ENCODE peak calls at places on chromosomes 3 and 15, in eight cellular contexts. R is fibroblast of lung; Q is CD8-positive, alpha-beta memory T cell; X is left ventricle myocardium inferior; W is SJSA1; M is GM23248; B is uterus; U is spleen. F is an unnamed sample. For H3K4me1, the result is how much of the 10 kb centered on the place peaks cover.

GRCh38 chr3:48371651-48372376 is at the start of gene FBXW12:
- DNase-seq in U (no peak), W (no peak), X (no peak), B (no peak), R (no peak), M (no peak), Q (no peak), F (no peak)

GRCh38 chr3:152103257-152103656 is 165.5 kb upstream of the MBNL1 start:
- DNase-seq in W (no peak), M (no peak), U (no peak), X (no peak), Q (no peak), R (no peak), B (no peak), F (no peak)

GRCh38 chr3:117603097-117603496 is 893.5 kb downstream of the TUSC7 start:
- DNase-seq in X (no peak), U (no peak), M (no peak), R (no peak), Q (no peak), B (no peak), W (no peak), F (no peak)

GRCh38 chr3:117036259-117036799 is 326.8 kb downstream of the TUSC7 start:
- DNase-seq in B (peak), M (peak), R (peak), U (no peak), X (peak), W (no peak), Q (no peak), F (peak)

GRCh38 chr15:62624541-62625399 is 417.8 kb upstream of the TPM1 start:
- DNase-seq in R (peak), M (peak), B (peak), Q (no peak), X (no peak), U (no peak), W (no peak), F (no peak)

GRCh38 chr3:14479591-14479990 is 60.6 kb downstream of the GRIP2 start:
- DNase-seq in M (no peak), W (no peak), U (peak), Q (no peak), X (no peak), R (no peak), B (no peak), F (no peak)

GRCh38 chr3:43765417-43766030 is 74.8 kb downstream of the ABHD5 start:
- DNase-seq in W (no peak), M (peak), R (peak), X (peak), B (no peak), U (no peak), Q (no peak), F (no peak)

GRCh38 chr3:5019411-5020261 is 40.4 kb downstream of the BHLHE40 start:
- DNase-seq in R (no peak), B (no peak), Q (peak), U (peak), X (no peak), M (peak), W (no peak), F (no peak)

GRCh38 chr3:82496890-82497560 is 735.6 kb upstream of the GBE1 start:
- DNase-seq in X (no peak), M (no peak), R (no peak), W (no peak), U (no peak), Q (no peak), B (no peak), F (no peak)

GRCh38 chr3:187022403-187023029 is 92.2 kb downstream of the ST6GAL1 start:
- DNase-seq in X (no peak), R (no peak), Q (no peak), U (no peak), W (no peak), M (no peak), B (no peak), F (no peak)

GRCh38 chr15:68384451-68385239 is 47.3 kb downstream of the ITGA11 start:
- DNase-seq in W (peak), B (peak), X (no peak), M (peak), Q (no peak), U (no peak), R (peak), F (peak)

GRCh38 chr15:68307131-68307928 is 29.8 kb downstream of the FEM1B start:
- DNase-seq in R (no peak), Q (no peak), X (no peak), U (peak), M (no peak), W (no peak), B (peak), F (no peak)

DNA sequence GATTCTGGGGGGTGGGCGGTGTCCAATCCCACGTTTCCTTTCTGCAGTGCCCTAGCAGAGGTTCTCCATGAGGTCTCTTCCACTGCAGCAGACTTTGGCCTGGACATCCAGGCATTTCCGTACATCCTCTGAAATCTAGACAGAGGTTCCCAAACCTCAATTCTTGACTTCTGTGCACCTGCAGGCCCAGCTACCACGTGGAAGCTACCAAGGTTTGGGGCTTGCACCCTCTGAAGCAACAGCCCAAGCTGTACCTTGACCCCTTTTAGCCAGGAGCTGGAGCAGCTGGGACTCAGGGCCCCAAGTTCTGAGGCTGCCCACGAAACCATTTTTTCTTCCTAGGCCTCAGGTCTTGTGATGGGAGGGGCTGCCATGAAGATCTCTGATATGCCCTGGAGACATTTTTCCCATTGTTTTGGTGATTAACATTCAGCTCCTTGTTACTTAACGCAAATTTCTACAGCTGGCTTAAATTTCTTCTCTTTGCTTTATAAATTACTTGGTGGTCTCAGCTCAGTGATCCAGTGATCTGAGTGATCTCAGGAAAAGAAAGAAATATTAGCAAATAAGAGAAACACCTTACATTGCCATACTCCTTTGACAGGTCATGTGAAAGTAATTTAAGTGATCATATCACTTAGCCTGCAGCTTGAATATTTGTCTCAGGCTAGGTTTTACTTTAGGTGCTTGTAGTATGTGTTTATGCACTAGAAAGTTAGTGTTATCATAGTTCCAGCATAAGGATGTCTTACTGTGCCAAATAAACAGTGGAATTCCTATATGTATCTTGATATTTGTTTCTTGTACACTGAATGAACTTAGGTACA is 3.0 kb downstream of the SNAP23 start:
- DNase-seq in U (no peak), M (no peak), Q (no peak), B (no peak), X (no peak), R (no peak), W (no peak), F (no peak)
- H3K4me1 ChIP-seq in U (half or more), M (under half), Q (under half), B (under half), X (half or more), R (under half), W (half or more), F (under half)

DNA sequence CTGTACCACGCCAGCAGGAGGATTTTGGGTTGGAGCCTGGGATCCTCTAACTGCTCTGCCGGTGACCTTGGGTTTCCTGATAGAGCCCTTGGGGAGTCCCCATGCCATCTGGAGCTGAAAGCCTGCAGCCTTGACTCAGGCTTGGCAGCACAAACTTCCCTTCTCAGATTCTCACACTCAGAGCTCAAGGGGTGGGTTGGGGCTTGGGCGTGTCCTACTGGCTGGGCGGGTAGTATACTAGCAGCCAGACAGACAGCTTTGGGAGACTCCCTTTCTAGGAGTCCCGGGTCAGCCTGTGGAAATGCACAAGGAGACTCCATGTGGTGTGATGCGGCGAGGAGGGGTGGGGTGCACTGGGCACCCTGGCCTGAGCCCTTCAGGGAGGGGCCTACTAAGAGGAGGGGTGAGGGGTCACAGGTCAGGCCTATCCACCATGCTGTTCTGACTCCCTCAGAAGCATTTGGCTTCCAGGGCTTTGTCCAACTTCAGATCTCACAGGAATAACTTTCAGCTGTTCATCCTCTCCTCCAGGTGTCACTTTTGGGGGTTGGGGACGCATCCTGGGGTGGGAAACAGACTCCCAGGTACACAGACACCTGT is 21.6 kb upstream of the PLXNA1 start:
- DNase-seq in W (no peak), M (peak), X (peak), R (peak), U (peak), B (peak), Q (no peak), F (peak)
- H3K4me1 ChIP-seq in W (under half), M (under half), X (under half), R (under half), U (under half), B (under half), Q (under half), F (under half)

GRCh38 chr3:32422943-32423342 is 31.3 kb downstream of the CMTM7 start:
- DNase-seq in R (no peak), Q (no peak), M (no peak), X (no peak), U (peak), B (no peak), W (no peak), F (no peak)
- H3K4me1 ChIP-seq in R (under half), Q (half or more), M (under half), X (under half), U (half or more), B (under half), W (under half), F (under half)

DNA sequence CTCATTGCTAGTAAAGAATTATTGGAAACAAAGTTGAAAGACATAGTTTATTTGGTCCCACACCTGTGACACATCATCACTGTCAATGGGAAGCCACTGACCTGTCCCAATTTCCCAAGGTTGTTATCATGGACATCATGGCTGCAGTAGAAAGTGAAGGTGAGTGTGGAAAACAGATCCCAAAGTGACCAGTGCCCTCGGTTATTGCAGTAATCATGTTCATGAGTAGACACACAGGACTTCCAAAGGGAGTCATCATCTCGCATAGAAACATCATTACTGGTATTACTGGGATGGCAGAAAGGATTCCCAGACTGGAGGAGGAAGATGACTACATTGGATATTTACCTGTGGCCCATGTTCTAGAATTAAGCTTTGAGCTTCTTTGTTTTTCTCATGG is 14.7 kb downstream of the TF start:
- DNase-seq in R (no peak), Q (no peak), U (no peak), X (no peak), W (no peak), B (no peak), M (no peak), F (no peak)
- H3K4me1 ChIP-seq in R (under half), Q (under half), U (under half), X (under half), W (under half), B (under half), M (under half), F (under half)

GRCh38 chr15:71677352-71677751 is 133.0 kb upstream of the NR2E3 start:
- DNase-seq in R (no peak), M (no peak), B (no peak), U (no peak), W (no peak), Q (no peak), X (no peak), F (no peak)
- H3K4me1 ChIP-seq in R (under half), M (under half), B (under half), U (under half), W (under half), Q (under half), X (half or more), F (under half)

DNA sequence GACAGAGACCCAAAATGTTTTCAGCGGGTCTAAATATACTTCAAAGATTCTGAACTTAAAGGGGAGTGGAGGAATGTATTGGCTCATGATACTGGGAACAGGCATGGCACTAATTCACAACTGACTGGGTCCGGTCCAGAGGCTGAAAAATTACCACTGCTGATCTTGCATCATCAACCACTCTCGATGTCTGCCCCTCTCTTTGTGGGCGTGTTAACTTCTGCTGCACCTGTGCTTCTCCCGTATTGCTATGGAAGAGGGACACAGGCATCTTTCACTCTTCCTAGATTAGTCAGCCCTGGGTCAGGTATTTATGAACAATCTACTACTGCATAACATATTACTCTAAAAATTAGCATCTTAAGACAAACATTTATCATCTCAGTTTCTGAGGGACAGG is 33.2 kb downstream of the HHLA2 start:
- DNase-seq in W (no peak), U (no peak), B (no peak), R (no peak), M (no peak), Q (no peak), X (no peak), F (no peak)
- H3K4me1 ChIP-seq in W (under half), U (under half), B (under half), R (under half), M (under half), Q (under half), X (under half), F (under half)